ENCODE peak calls at places on chromosome 12, in eight cellular contexts. N is heart left ventricle, C is spleen, B is foreskin fibroblast, P is lung, R is astrocyte, E is tibial nerve, M is astrocyte of the spinal cord. F is an unnamed sample.
A peak's percentile ranks its signal among the peaks of the same experiment; 100 is the strongest.

GRCh38 chr12:14076538-14076937 is 95.1 kb upstream of the GRIN2B start:
- DNase-seq in P (no peak), R (no peak), E (no peak), C (no peak), M (no peak), B (no peak), N (no peak), F (no peak)

GRCh38 chr12:48296586-48297396 is 53.9 kb downstream of the ZNF641 start:
- DNase-seq in P (peak; percentile 84), M (peak; percentile 79), C (peak; percentile 87), R (peak; percentile 73), N (peak; percentile 84), E (peak; percentile 21), B (peak; percentile 58), F (peak; percentile 70)

GRCh38 chr12:34016361-34016760 is 5.9 kb upstream of the ALG10 start:
- DNase-seq in N (no peak), P (no peak), C (no peak), M (no peak), B (no peak), R (no peak), E (no peak), F (no peak)

GRCh38 chr12:45290218-45290609 is 74.3 kb downstream of the ANO6 start:
- DNase-seq in R (peak; percentile 77), E (no peak), M (peak; percentile 80), C (no peak), N (no peak), P (no peak), B (peak; percentile 75), F (no peak)

GRCh38 chr12:65039306-65039705 is 81.8 kb downstream of the WIF1 start:
- DNase-seq in M (no peak), N (no peak), R (no peak), B (no peak), C (no peak), P (no peak), E (no peak), F (no peak)

GRCh38 chr12:32457251-32458025 is 58.1 kb downstream of the FGD4 start:
- DNase-seq in R (peak; percentile 66), N (no peak), P (no peak), E (no peak), C (no peak), B (no peak), M (peak; percentile 56), F (no peak)

GRCh38 chr12:67439611-67440010 is 170.5 kb downstream of the CAND1 start:
- DNase-seq in P (no peak), R (no peak), N (no peak), B (no peak), E (no peak), C (no peak), M (no peak), F (no peak)

GRCh38 chr12:108237272-108237671 is 101.8 kb downstream of the CMKLR1 start:
- DNase-seq in E (no peak), P (no peak), N (no peak), C (no peak), B (no peak), R (no peak), M (no peak), F (no peak)

GRCh38 chr12:108004368-108004767 is 124.7 kb upstream of the WSCD2 start:
- DNase-seq in M (no peak), P (no peak), E (no peak), R (no peak), C (no peak), N (no peak), B (no peak), F (no peak)

GRCh38 chr12:94706250-94706661 is 55.9 kb upstream of the TMCC3 start:
- DNase-seq in B (no peak), N (no peak), R (no peak), C (no peak), P (no peak), M (no peak), E (no peak), F (no peak)

GRCh38 chr12:92400006-92400405 is 254.4 kb upstream of the BTG1 start:
- DNase-seq in E (no peak), C (no peak), M (no peak), B (no peak), N (no peak), P (no peak), R (no peak), F (no peak)

GRCh38 chr12:92779902-92780301 is 77.1 kb downstream of the PLEKHG7 start:
- DNase-seq in P (no peak), N (no peak), E (no peak), C (no peak), B (no peak), R (no peak), M (no peak), F (peak; percentile 59)

GRCh38 chr12:94622475-94622874 is 27.9 kb downstream of the TMCC3 start:
- DNase-seq in P (no peak), E (no peak), N (no peak), C (no peak), B (no peak), R (peak; percentile 56), M (peak; percentile 13), F (no peak)

GRCh38 chr12:93853698-93854478 is 176.7 kb downstream of the CRADD start:
- DNase-seq in N (no peak), M (no peak), C (no peak), B (no peak), R (no peak), P (no peak), E (no peak), F (no peak)

GRCh38 chr12:80838708-80839107 is 99.0 kb downstream of the LIN7A start:
- DNase-seq in P (peak; percentile 45), E (no peak), M (peak; percentile 48), B (no peak), N (no peak), C (no peak), R (peak; percentile 56), F (no peak)

GRCh38 chr12:85574291-85574690 is 261.9 kb downstream of the RASSF9 start:
- DNase-seq in R (no peak), E (no peak), M (no peak), B (no peak), C (no peak), N (no peak), P (no peak), F (no peak)

GRCh38 chr12:85573635-85574214 is 262.5 kb downstream of the RASSF9 start:
- DNase-seq in C (no peak), M (no peak), B (no peak), R (no peak), N (peak; percentile 3), E (no peak), P (no peak), F (no peak)

GRCh38 chr12:85572956-85573355 is 263.3 kb downstream of the RASSF9 start:
- DNase-seq in B (no peak), R (no peak), P (no peak), C (no peak), N (no peak), M (no peak), E (no peak), F (no peak)

GRCh38 chr12:85580562-85581168 is 255.5 kb downstream of the RASSF9 start:
- DNase-seq in M (no peak), R (peak; percentile 45), E (no peak), C (no peak), N (no peak), B (no peak), P (no peak), F (no peak)

GRCh38 chr12:85575115-85576096 is 260.8 kb downstream of the RASSF9 start:
- DNase-seq in M (peak; percentile 69), C (no peak), R (peak; percentile 20), N (peak; percentile 19), B (peak; percentile 33), P (no peak), E (peak; percentile 28), F (peak; percentile 2)
- TF ChIP-seq CTCF in M (peak; percentile 80), C (peak; percentile 59), R (peak; percentile 92), N (peak; percentile 81), B (peak; percentile 67), P (peak; percentile 52), E (peak; percentile 27), F (peak; percentile 41)

DNA sequence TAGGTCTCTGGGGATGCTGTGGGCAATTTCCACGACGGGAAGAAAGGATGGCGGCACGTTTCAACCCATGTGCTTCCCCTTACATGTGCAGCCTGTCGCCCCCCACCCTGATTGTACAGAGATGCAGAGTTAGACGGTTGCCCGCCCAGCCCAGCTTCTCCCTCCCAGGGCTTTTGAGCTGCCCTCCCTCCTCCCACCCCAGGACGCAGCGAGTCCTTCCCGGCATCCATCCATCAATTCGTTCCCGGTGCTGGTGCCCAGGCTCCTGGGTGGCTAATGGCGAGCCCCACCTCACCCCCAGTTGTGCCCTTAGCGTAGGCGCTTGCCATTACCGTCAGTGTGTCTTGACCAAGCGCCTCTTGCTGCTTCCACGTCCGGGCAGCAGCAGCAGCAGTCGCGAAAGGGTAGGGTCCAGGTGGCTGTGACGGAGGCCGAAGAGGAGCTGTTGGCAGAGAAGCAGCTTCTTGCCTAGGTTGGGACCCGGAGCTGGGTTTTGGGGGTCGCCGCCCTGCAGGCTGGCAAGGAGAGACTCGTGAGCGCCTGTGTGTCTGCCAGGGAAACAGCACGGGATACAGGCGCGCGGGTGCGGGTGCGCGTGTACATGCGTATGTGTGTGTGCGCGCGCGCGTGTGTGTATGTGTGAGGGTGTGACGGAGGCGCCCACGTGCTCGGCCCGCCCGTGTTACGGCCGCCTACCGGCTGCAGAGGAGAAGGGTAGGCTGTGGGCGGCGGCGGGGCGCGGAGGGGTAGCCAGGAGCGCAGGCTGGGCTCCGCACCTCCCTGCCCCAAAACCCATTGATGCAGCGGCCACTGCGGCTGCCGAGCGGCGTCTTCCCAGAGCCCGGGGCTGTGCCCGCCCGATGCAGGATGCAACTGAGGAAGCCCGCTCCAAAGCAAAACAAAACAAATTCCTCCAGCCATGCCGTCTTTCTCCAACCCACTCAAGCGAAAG is at the start of gene SLC6A15:
- DNase-seq in N (peak; percentile 51), C (no peak), P (no peak), E (peak; percentile 35), M (peak; percentile 84), B (peak; percentile 95), R (peak; percentile 55), F (no peak)
- TF ChIP-seq CTCF in N (no peak), C (no peak), P (no peak), E (no peak), M (peak; percentile 64), B (peak; percentile 18), R (peak; percentile 7), F (no peak)

DNA sequence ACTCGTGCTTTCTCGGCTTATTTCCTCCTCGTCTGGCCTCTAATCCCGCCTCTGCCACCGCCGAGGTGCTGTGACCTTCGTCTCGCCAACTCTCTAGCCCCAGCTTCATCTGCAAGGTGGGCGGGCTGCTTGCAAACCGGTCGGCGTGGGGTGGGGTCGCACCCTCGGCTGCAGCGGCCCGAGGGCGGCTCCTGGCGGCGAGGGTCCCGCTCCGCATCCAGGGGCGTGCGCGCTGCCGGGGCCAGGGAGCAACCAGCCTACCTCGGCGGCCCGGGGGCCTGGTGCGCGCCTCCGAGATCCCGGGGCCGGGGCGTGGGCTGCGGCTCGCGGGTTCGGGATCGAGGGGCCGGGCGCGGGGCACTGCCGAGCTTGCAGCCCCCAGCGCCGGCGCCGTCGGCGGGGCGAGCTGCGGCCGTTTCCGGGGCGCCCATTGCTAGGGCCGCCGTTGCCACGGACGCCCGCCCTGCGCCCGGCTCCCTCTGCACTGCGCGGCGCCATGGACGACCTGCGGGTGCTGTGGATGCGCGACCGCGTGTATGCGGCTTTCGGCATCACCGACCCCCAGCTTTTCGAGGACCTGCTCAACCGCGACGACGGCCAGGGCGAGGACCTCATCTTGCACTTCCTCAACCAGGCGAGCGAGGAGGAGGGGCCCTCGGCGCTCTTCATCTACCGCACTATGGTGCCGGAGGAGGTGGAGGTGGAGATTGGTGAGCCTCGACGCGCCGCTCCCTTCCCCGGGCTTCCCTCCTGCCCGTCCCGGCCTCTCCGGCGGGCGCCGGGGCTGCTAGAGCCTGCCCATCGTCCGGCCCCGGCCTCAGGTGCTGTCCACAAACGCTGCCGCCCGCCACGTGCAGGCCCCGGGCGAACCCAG is at the start of gene DNAH10:
- DNase-seq in P (peak; percentile 34), E (no peak), M (no peak), C (peak; percentile 87), R (peak; percentile 6), B (no peak), N (peak; percentile 67), F (peak; percentile 53)
- TF ChIP-seq CTCF in P (peak; percentile 3), E (no peak), M (peak; percentile 42), C (peak; percentile 59), R (no peak), B (peak; percentile 21), N (peak; percentile 17), F (no peak)

GRCh38 chr12:43294147-43294546 is 257.9 kb downstream of the ADAMTS20 start:
- DNase-seq in C (no peak), B (no peak), R (no peak), M (no peak), N (no peak), E (no peak), P (no peak), F (no peak)
- TF ChIP-seq CTCF in C (no peak), B (no peak), R (no peak), M (no peak), N (no peak), E (no peak), P (no peak), F (no peak)